ENCODE peak calls at places on chromosomes 16 and 17, in four cellular contexts. N, H, B and X are unnamed samples. For H3K4me1, the result is how much of the 10 kb centered on the place peaks cover.

GRCh38 chr17:73827627-73828241 is 183.5 kb upstream of the SDK2 start:
- DNase-seq in N (no peak), B (no peak), H (no peak), X (no peak)

GRCh38 chr16:86595983-86596605 is 17.7 kb downstream of the FOXL1 start:
- DNase-seq in H (no peak), B (no peak), N (no peak), X (no peak)

GRCh38 chr17:10141436-10141835 is 57.0 kb downstream of the GAS7 start:
- DNase-seq in B (no peak), H (no peak), N (no peak), X (no peak)

GRCh38 chr16:56108724-56109123 is 82.6 kb upstream of the GNAO1 start:
- DNase-seq in B (no peak), H (no peak), N (no peak), X (no peak)

GRCh38 chr17:8941520-8941919 is 24.0 kb downstream of the PIK3R5 start:
- DNase-seq in N (no peak), H (no peak), B (no peak), X (no peak)

GRCh38 chr16:1620391-1620790 is 8.2 kb downstream of the CRAMP1 start:
- DNase-seq in B (no peak), N (no peak), H (no peak), X (no peak)

GRCh38 chr16:28136751-28137434 is 73.4 kb upstream of the GSG1L start:
- DNase-seq in N (no peak), B (no peak), H (no peak), X (no peak)

GRCh38 chr16:89921699-89922476 is 1.3 kb upstream of the TUBB3 start:
- DNase-seq in H (no peak), B (peak), N (peak), X (no peak)

GRCh38 chr17:49567871-49568694 is 7.6 kb upstream of the NXPH3 start:
- DNase-seq in B (peak), N (peak), H (no peak), X (peak)

GRCh38 chr17:74785981-74786360 is 9.8 kb upstream of the NAT9 start:
- DNase-seq in H (no peak), B (no peak), N (no peak), X (no peak)

GRCh38 chr16:70298988-70299938 is at the start of gene DDX19B:
- DNase-seq in B (peak), N (peak), H (no peak), X (peak)

GRCh38 chr16:89655062-89655643 is 2.4 kb downstream of the CHMP1A start:
- DNase-seq in B (no peak), H (no peak), N (no peak), X (no peak)

GRCh38 chr17:46929413-46929812 is 6.5 kb downstream of the GOSR2 start:
- DNase-seq in N (no peak), H (no peak), B (no peak), X (no peak)

GRCh38 chr16:19785512-19786130 is 67.5 kb downstream of the IQCK start:
- DNase-seq in H (no peak), N (no peak), B (no peak), X (peak)

GRCh38 chr17:82909322-82909904 is 69.6 kb upstream of the ZNF750 start:
- DNase-seq in N (peak), H (no peak), B (no peak), X (no peak)

GRCh38 chr17:42407289-42407836 is 15.7 kb downstream of the CAVIN1 start:
- DNase-seq in H (no peak), N (peak), B (no peak), X (peak)

GRCh38 chr17:66720027-66720426 is 114.9 kb upstream of the CACNG5 start:
- DNase-seq in B (no peak), H (no peak), N (no peak), X (no peak)

GRCh38 chr17:33369149-33369548 is 76.1 kb upstream of the ASIC2 start:
- DNase-seq in B (no peak), H (no peak), N (no peak), X (no peak)

GRCh38 chr17:73266796-73267195 is 5.1 kb upstream of the CPSF4L start:
- DNase-seq in B (no peak), H (no peak), N (no peak), X (no peak)

DNA sequence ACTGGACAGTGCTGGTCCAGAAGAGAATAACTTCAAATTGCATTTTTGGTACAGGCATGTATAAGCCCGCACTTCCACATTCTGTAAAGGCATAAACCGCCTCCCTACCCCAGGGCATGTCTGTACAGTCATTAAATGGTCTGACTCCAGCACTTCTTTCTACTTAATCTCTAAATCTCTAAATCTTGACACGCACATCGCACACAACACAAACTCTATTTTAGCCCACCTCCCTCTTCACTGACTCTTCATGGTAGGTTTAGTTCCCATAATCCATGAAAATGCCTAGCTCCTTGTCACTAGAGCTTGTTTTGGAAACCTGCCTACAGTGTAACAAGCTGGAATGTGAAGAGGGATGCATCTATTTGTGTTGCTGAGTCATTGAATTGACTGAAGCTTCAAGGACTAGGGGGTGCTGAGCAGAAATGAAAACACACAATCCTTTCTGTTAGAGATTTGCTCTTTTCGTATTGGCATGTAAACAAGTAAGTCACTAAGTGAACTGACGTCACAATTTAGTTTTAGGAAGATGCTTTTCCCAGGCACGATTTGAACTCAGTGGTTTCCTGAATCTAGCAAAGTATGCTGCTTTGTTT is 1.6 kb upstream of the DUSP14 start:
- DNase-seq in B (peak), N (peak), H (no peak), X (no peak)
- TF ChIP-seq POLR2AphosphoS5 in B (peak), N (no peak), H (no peak), X (no peak)

GRCh38 chr16:84833542-84834402 is 14.0 kb downstream of the CRISPLD2 start:
- DNase-seq in N (no peak), B (no peak), H (no peak), X (no peak)
- H3K4me1 ChIP-seq in N (under half), B (under half), H (under half), X (under half)

GRCh38 chr17:69473801-69474170 is 59.3 kb downstream of the MAP2K6 start:
- DNase-seq in B (no peak), N (no peak), H (no peak), X (no peak)

GRCh38 chr17:69474171-69474831 is 59.8 kb downstream of the MAP2K6 start:
- DNase-seq in B (no peak), N (no peak), H (no peak), X (no peak)

GRCh38 chr17:69468211-69468610 is 53.7 kb downstream of the MAP2K6 start:
- DNase-seq in B (no peak), N (no peak), H (no peak), X (no peak)

GRCh38 chr17:69471406-69471805 is 56.9 kb downstream of the MAP2K6 start:
- DNase-seq in B (no peak), H (no peak), N (no peak), X (no peak)

DNA sequence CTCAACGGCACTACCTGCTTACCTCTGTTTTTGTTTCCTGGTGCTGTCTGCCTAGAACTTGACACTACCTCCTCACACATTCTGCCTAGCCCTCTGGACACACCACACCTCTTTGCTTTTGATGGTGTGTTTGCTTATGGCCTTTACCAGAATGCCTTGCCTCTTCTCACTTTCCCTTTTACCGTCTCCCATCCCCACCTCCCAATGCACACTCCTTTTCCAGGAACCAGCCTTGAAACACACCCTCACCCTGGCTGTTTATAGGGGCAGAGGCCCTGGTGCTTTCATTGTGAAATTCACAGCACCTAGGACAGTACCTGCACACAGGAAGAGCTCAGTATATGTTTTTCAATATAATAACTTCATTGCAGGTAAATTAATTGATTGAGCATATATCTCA is 56.2 kb downstream of the MAP2K6 start:
- DNase-seq in B (no peak), N (no peak), H (no peak), X (no peak)
- TF ChIP-seq POLR2AphosphoS5 in B (no peak), N (no peak), H (no peak), X (no peak)

GRCh38 chr17:59369026-59369724 is 37.7 kb downstream of the YPEL2 start:
- DNase-seq in N (no peak), B (no peak), H (no peak), X (no peak)

GRCh38 chr17:59372138-59372751 is 40.8 kb downstream of the YPEL2 start:
- DNase-seq in N (peak), H (no peak), B (no peak), X (no peak)

GRCh38 chr17:59370580-59371299 is 39.3 kb downstream of the YPEL2 start:
- DNase-seq in H (no peak), B (no peak), N (no peak), X (no peak)

GRCh38 chr17:59373879-59374495 is 42.5 kb downstream of the YPEL2 start:
- DNase-seq in N (no peak), B (no peak), H (no peak), X (no peak)

DNA sequence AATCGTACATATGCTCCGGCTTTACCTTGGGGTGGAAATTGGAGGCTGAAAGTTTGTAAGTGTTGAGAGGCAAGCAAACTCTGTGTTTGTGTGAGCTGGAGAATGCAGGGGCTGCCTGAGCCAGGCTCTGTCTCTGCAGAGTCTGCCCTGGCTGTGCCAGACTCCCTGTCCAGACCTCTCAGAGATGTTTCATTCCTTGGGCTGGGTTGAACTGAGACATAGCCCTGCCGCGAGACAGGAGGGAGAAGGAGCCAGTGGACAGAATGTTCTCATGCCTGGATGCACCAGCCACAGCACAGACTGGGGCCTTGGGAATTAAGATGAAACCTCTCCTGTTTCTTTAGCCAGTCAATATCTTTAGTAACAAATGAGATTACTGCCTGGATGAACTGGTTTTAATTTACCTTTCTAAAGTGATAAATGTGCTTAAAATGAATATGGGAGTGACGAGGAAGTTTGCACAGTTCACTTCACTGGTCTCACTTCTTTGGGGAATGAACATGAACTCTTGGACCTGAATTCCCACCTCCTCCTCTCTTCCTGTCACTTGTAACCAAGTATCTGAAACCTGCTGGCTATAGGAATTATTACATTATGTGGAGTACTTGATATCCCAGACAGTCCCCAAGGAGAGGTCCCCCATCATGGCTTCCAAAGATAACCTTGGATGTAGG is 40.1 kb downstream of the YPEL2 start:
- DNase-seq in B (no peak), N (no peak), H (no peak), X (no peak)
- H3K4me1 ChIP-seq in B (under half), N (under half), H (under half), X (half or more)

GRCh38 chr17:5506307-5506706 is 19.9 kb downstream of the MIS12 start:
- DNase-seq in H (no peak), B (no peak), N (no peak), X (no peak)
- TF ChIP-seq POLR2AphosphoS5 in H (no peak), B (no peak), N (no peak), X (no peak)

GRCh38 chr16:87864331-87864989 is 4.8 kb downstream of the SLC7A5 start:
- DNase-seq in B (no peak), N (no peak), H (no peak), X (no peak)
- H3K4me1 ChIP-seq in B (under half), N (half or more), H (under half), X (under half)

GRCh38 chr16:81533175-81533507 is 88.5 kb downstream of the CMIP start:
- DNase-seq in H (no peak), N (no peak), B (no peak), X (no peak)
- TF ChIP-seq POLR2AphosphoS5 in H (no peak), N (no peak), B (no peak), X (no peak)

GRCh38 chr16:4113358-4114256 is 2.6 kb downstream of the ADCY9 start:
- DNase-seq in B (no peak), N (no peak), H (no peak), X (no peak)
- H3K4me1 ChIP-seq in B (under half), N (under half), H (under half), X (under half)